ENCODE peak calls at places on chromosome 17, in eight cellular contexts. P is small intestine; H is CD4-positive, CD25-positive, alpha-beta regulatory T cell; A is SJSA1; X is CD8-positive, alpha-beta T cell; M is fibroblast of the aortic adventitia; V is AG10803; U is cardiac fibroblast. Z is an unnamed sample.

GRCh38 chr17:56913000-56913866 is 616 bp downstream of the TRIM25 start:
- DNase-seq in P (peak; percentile 25), H (no peak), A (no peak), X (no peak), M (no peak), V (no peak), U (peak; percentile 19), Z (no peak)

GRCh38 chr17:42337442-42337841 is 49.1 kb downstream of the STAT5A start:
- DNase-seq in P (peak; percentile 42), H (peak; percentile 73), A (no peak), X (peak; percentile 43), M (peak; percentile 25), V (peak; percentile 99), U (peak; percentile 34), Z (peak; percentile 96)

GRCh38 chr17:63786117-63786516 is 12.1 kb downstream of the DDX42 start:
- DNase-seq in P (no peak), H (no peak), A (no peak), X (no peak), M (no peak), V (no peak), U (no peak), Z (no peak)

GRCh38 chr17:9256944-9257629 is 235.8 kb downstream of the NTN1 start:
- DNase-seq in P (peak; percentile 66), H (no peak), A (no peak), X (no peak), M (no peak), V (peak; percentile 72), U (no peak), Z (no peak)

GRCh38 chr17:27379863-27380533 is 76.2 kb upstream of the KSR1 start:
- DNase-seq in P (no peak), H (no peak), A (peak; percentile 83), X (no peak), M (peak; percentile 55), V (peak; percentile 52), U (peak; percentile 53), Z (no peak)

GRCh38 chr17:9120471-9120870 is 99.2 kb downstream of the NTN1 start:
- DNase-seq in P (no peak), H (no peak), A (no peak), X (no peak), M (no peak), V (no peak), U (no peak), Z (peak; percentile 8)

GRCh38 chr17:41100081-41100480 is 1.9 kb downstream of the KRTAP4-16 start:
- DNase-seq in P (no peak), H (no peak), A (no peak), X (no peak), M (no peak), V (no peak), U (no peak), Z (no peak)

GRCh38 chr17:40547785-40548478 is 17.3 kb downstream of the CCR7 start:
- DNase-seq in P (no peak), H (no peak), A (no peak), X (no peak), M (no peak), V (no peak), U (no peak), Z (no peak)

GRCh38 chr17:64707077-64707591 is 45.0 kb upstream of the SMURF2 start:
- DNase-seq in P (peak; percentile 92), H (no peak), A (peak; percentile 100), X (no peak), M (peak; percentile 99), V (peak; percentile 99), U (peak; percentile 100), Z (no peak)

GRCh38 chr17:79757140-79757745 is 20.7 kb upstream of the CBX2 start:
- DNase-seq in P (no peak), H (no peak), A (no peak), X (no peak), M (no peak), V (no peak), U (no peak), Z (no peak)

GRCh38 chr17:34706029-34706428 is 126.6 kb downstream of the TMEM132E start:
- DNase-seq in P (peak; percentile 5), H (no peak), A (peak; percentile 34), X (no peak), M (peak; percentile 14), V (no peak), U (peak; percentile 12), Z (no peak)

GRCh38 chr17:79586131-79586530 is 24.7 kb downstream of the RBFOX3 start:
- DNase-seq in P (no peak), H (no peak), A (no peak), X (no peak), M (no peak), V (no peak), U (no peak), Z (no peak)

GRCh38 chr17:19900809-19901208 is 33.1 kb upstream of the ULK2 start:
- DNase-seq in P (no peak), H (no peak), A (no peak), X (no peak), M (no peak), V (no peak), U (no peak), Z (no peak)

GRCh38 chr17:19897901-19898300 is 30.2 kb upstream of the ULK2 start:
- DNase-seq in P (no peak), H (no peak), A (peak; percentile 66), X (no peak), M (peak; percentile 43), V (peak; percentile 88), U (peak; percentile 58), Z (no peak)

GRCh38 chr17:19897108-19897854 is 29.5 kb upstream of the ULK2 start:
- DNase-seq in P (peak; percentile 62), H (no peak), A (no peak), X (no peak), M (no peak), V (no peak), U (peak; percentile 16), Z (no peak)
- H3K4me3 ChIP-seq in P (no peak overlapping the region), H (no peak overlapping the region), A (no peak overlapping the region), X (no peak overlapping the region), M (no peak overlapping the region), V (no peak overlapping the region), U (no peak overlapping the region), Z (no peak overlapping the region)

GRCh38 chr17:80830020-80830780 is 161.4 kb upstream of the CHMP6 start:
- DNase-seq in P (no peak), H (no peak), A (no peak), X (no peak), M (no peak), V (no peak), U (no peak), Z (no peak)

GRCh38 chr17:80832266-80832676 is 159.4 kb upstream of the CHMP6 start:
- DNase-seq in P (peak; percentile 42), H (no peak), A (peak; percentile 89), X (no peak), M (peak; percentile 77), V (peak; percentile 73), U (peak; percentile 76), Z (peak; percentile 25)

GRCh38 chr17:80829166-80829813 is 162.4 kb upstream of the CHMP6 start:
- DNase-seq in P (no peak), H (no peak), A (no peak), X (no peak), M (no peak), V (no peak), U (no peak), Z (no peak)

GRCh38 chr17:80832888-80833583 is 158.6 kb upstream of the CHMP6 start:
- DNase-seq in P (peak; percentile 93), H (peak; percentile 93), A (peak; percentile 99), X (peak; percentile 52), M (peak; percentile 98), V (peak; percentile 98), U (peak; percentile 98), Z (peak; percentile 91)

DNA sequence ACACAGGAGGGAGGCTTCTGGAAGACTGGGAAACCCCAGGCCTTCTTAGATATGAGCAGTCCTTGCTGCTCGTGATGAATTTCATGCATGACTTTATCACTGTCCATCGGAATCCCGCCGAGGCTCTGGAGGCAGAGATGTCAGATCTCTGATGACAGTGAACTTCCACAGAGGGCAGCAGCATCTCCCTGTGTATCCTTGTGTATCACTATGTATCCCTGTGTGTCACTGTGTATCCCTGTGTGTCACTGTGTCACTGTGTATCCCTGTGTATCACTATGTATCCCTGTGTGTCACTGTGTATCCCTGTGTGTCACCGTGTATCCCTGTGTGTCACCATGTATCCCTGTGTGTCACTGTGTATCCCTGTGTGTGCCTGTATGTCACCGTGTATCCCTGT is 160.2 kb upstream of the CHMP6 start:
- DNase-seq in P (no peak), H (no peak), A (no peak), X (no peak), M (no peak), V (no peak), U (no peak), Z (no peak)
- H3K4me3 ChIP-seq in P (no peak overlapping the region), H (no peak overlapping the region), A (no peak overlapping the region), X (no peak overlapping the region), M (no peak overlapping the region), V (no peak overlapping the region), U (no peak overlapping the region), Z (no peak overlapping the region)

DNA sequence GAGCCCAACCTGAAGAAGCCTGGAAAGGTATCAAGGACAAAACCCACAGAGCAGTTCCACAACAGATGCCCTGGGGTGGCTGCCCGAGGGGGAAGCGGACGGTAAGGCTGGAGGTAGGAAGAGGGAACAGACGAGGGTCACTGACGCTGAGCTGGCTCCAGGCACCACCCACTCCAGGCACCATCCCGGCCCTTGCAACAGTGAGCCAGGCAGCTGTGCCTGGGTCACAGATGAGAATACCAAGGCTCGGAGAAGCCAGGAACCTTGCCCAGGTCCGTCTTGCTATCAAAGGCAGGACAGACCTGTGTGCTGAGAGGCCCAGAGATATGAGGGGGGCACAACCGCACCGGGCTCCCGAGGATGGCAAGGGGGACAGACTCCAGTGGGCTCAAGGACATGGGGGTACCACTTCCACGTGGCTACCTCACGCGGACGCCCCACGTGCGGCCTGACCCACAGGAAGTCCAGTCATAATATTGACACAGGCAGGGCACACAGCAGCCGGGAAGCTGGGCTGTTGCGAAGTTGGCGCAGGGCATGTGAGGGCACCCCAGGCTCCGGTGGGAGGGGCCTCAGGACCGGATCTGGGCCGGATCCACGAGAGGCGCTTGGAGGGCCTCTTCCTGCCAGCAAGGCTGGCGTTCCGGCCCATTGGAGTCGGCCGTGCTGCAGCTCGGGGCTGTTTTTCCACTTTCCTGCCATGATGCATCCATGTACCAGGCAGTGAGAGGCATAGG is 29.9 kb downstream of the PEMT start:
- DNase-seq in P (no peak), H (no peak), A (no peak), X (no peak), M (no peak), V (no peak), U (no peak), Z (no peak)
- H3K4me3 ChIP-seq in P (no peak overlapping the region), H (no peak overlapping the region), A (no peak overlapping the region), X (no peak overlapping the region), M (no peak overlapping the region), V (no peak overlapping the region), U (no peak overlapping the region), Z (no peak overlapping the region)

GRCh38 chr17:21460358-21460757 is 84.2 kb downstream of the KCNJ12 start:
- DNase-seq in P (no peak), H (no peak), A (no peak), X (no peak), M (no peak), V (no peak), U (peak; percentile 91), Z (no peak)

GRCh38 chr17:21463779-21464407 is 87.7 kb downstream of the KCNJ12 start:
- DNase-seq in P (no peak), H (no peak), A (no peak), X (no peak), M (no peak), V (no peak), U (no peak), Z (no peak)

GRCh38 chr17:21464611-21465021 is 88.5 kb downstream of the KCNJ12 start:
- DNase-seq in P (no peak), H (no peak), A (no peak), X (no peak), M (no peak), V (no peak), U (no peak), Z (no peak)

GRCh38 chr17:21462259-21462658 is 86.1 kb downstream of the KCNJ12 start:
- DNase-seq in P (no peak), H (no peak), A (no peak), X (no peak), M (no peak), V (no peak), U (no peak), Z (no peak)

GRCh38 chr17:21463204-21463661 is 87.1 kb downstream of the KCNJ12 start:
- DNase-seq in P (no peak), H (peak; percentile 24), A (no peak), X (no peak), M (no peak), V (no peak), U (no peak), Z (no peak)
- H3K4me3 ChIP-seq in P (no peak overlapping the region), H (no peak overlapping the region), A (no peak overlapping the region), X (no peak overlapping the region), M (no peak overlapping the region), V (no peak overlapping the region), U (no peak overlapping the region), Z (no peak overlapping the region)

Z was measured in GM12865.